ENCODE peak calls at places on chromosomes 13 and 19, in five cellular contexts. R is GM12878, J is HCT116, T is GM23338, L is A549. I is an unnamed sample.

GRCh38 chr13:50415428-50415827 is 400.2 kb downstream of the KCNRG start:
- DNase-seq in R (no peak), J (no peak), T (no peak), L (no peak), I (no peak)

GRCh38 chr13:21557995-21558394 is 46.0 kb downstream of the MICU2 start:
- DNase-seq in R (no peak), J (peak; percentile 16), T (peak; percentile 75), L (peak; percentile 25), I (peak; percentile 24)

GRCh38 chr13:47039106-47039505 is 142.3 kb upstream of the HTR2A start:
- DNase-seq in R (no peak), J (no peak), T (no peak), L (no peak), I (no peak)

GRCh38 chr19:44973982-44974735 is 19.0 kb downstream of the CLPTM1 start:
- DNase-seq in R (no peak), J (no peak), T (no peak), L (no peak), I (no peak)

GRCh38 chr19:2652504-2653099 is 49.9 kb downstream of the GNG7 start:
- DNase-seq in R (no peak), J (no peak), T (no peak), L (no peak), I (no peak)

GRCh38 chr19:35350591-35350990 is 2.9 kb downstream of the FFAR1 start:
- DNase-seq in R (no peak), J (no peak), T (no peak), L (no peak), I (no peak)

GRCh38 chr13:44629465-44630183 is 53.5 kb upstream of the TSC22D1 start:
- DNase-seq in R (no peak), J (no peak), T (no peak), L (no peak), I (no peak)

GRCh38 chr13:99813346-99814095 is 158.0 kb downstream of the ZIC5 start:
- DNase-seq in R (no peak), J (no peak), T (no peak), L (no peak), I (no peak)

GRCh38 chr19:55986487-55986886 is at the start of gene NLRP5:
- DNase-seq in R (no peak), J (peak; percentile 7), T (no peak), L (no peak), I (no peak)

GRCh38 chr19:7970716-7971448 is 27.4 kb upstream of the TIMM44 start:
- DNase-seq in R (no peak), J (peak; percentile 8), T (peak; percentile 94), L (peak; percentile 37), I (peak; percentile 39)

GRCh38 chr13:110306960-110307696 is at the start of the genes COL4A1 and COL4A2:
- DNase-seq in R (no peak), J (no peak), T (peak; percentile 87), L (peak; percentile 49), I (no peak)

GRCh38 chr19:16252459-16253205 is 54.9 kb downstream of the AP1M1 start:
- DNase-seq in R (peak; percentile 24), J (no peak), T (no peak), L (no peak), I (no peak)

GRCh38 chr13:97417698-97418097 is 16.3 kb upstream of the RAP2A start:
- DNase-seq in R (no peak), J (no peak), T (peak; percentile 27), L (no peak), I (no peak)

GRCh38 chr13:100751826-100752225 is 77.2 kb upstream of the TMTC4 start:
- DNase-seq in R (no peak), J (no peak), T (peak; percentile 8), L (no peak), I (no peak)

GRCh38 chr19:45113628-45114027 is 20.6 kb downstream of the PPP1R37 start:
- DNase-seq in R (no peak), J (no peak), T (peak; percentile 35), L (no peak), I (no peak)

GRCh38 chr13:112774829-112775565 is 85.2 kb downstream of the ATP11A start:
- DNase-seq in R (no peak), J (no peak), T (no peak), L (no peak), I (no peak)

GRCh38 chr19:56837892-56838679 is 2.4 kb downstream of the PEG3 start:
- DNase-seq in R (no peak), J (no peak), T (no peak), L (no peak), I (peak; percentile 76)

GRCh38 chr13:66329988-66330429 is 900.1 kb downstream of the PCDH9 start:
- DNase-seq in R (no peak), J (no peak), T (no peak), L (no peak), I (no peak)

GRCh38 chr19:11111771-11112144 is 22.5 kb downstream of the LDLR start:
- DNase-seq in R (no peak), J (no peak), T (no peak), L (no peak), I (no peak)

GRCh38 chr19:45275370-45275971 is 24.4 kb downstream of the MARK4 start:
- DNase-seq in R (no peak), J (no peak), T (no peak), L (no peak), I (no peak)

GRCh38 chr13:112443191-112444000 is 67.2 kb downstream of the SPACA7 start:
- DNase-seq in R (no peak), J (no peak), T (peak; percentile 69), L (no peak), I (no peak)

GRCh38 chr19:13959962-13960862 is 7.9 kb downstream of the DCAF15 start:
- DNase-seq in R (no peak), J (no peak), T (peak; percentile 70), L (no peak), I (no peak)

GRCh38 chr19:1038995-1039645 is 787 bp upstream of the ABCA7 start:
- DNase-seq in R (no peak), J (no peak), T (peak; percentile 52), L (no peak), I (no peak)

GRCh38 chr19:13902993-13903555 is 2.8 kb downstream of the BRME1 start:
- DNase-seq in R (no peak), J (no peak), T (peak; percentile 65), L (peak; percentile 40), I (peak; percentile 31)

GRCh38 chr19:54203151-54203611 is 2.5 kb downstream of the RPS9 start:
- DNase-seq in R (no peak), J (no peak), T (no peak), L (peak; percentile 49), I (no peak)

GRCh38 chr13:106481919-106482318 is 53.5 kb downstream of the EFNB2 start:
- DNase-seq in R (no peak), J (no peak), T (no peak), L (no peak), I (no peak)

GRCh38 chr19:6458695-6459355 is 767 bp downstream of the SLC25A23 start:
- DNase-seq in R (no peak), J (no peak), T (no peak), L (no peak), I (no peak)

GRCh38 chr19:42279902-42280760 is 11.1 kb downstream of the CIC start:
- DNase-seq in R (peak; percentile 74), J (peak; percentile 77), T (peak; percentile 79), L (peak; percentile 96), I (peak; percentile 83)

GRCh38 chr19:47095707-47096704 is 17.6 kb downstream of the ZC3H4 start:
- DNase-seq in R (no peak), J (peak; percentile 91), T (peak; percentile 41), L (peak; percentile 62), I (peak; percentile 81)

GRCh38 chr13:110097013-110097412 is 209.9 kb downstream of the COL4A1 start:
- DNase-seq in R (no peak), J (no peak), T (no peak), L (no peak), I (no peak)

GRCh38 chr19:14473915-14474578 is 1.1 kb downstream of the PTGER1 start:
- DNase-seq in R (no peak), J (no peak), T (peak; percentile 71), L (no peak), I (no peak)

GRCh38 chr19:10288662-10289166 is 1.0 kb upstream of the ICAM5 start:
- DNase-seq in R (no peak), J (peak; percentile 74), T (peak; percentile 83), L (peak; percentile 75), I (no peak)

GRCh38 chr13:30895773-30896172 is 10.3 kb upstream of the MEDAG start:
- DNase-seq in R (no peak), J (no peak), T (peak; percentile 34), L (no peak), I (no peak)

GRCh38 chr13:20924758-20925394 is 22.3 kb upstream of the XPO4 start:
- DNase-seq in R (no peak), J (peak; percentile 70), T (peak; percentile 97), L (peak; percentile 77), I (peak; percentile 40)

GRCh38 chr13:45696610-45697226 is 5.4 kb upstream of the CBY2 start:
- DNase-seq in R (peak; percentile 64), J (no peak), T (no peak), L (no peak), I (peak; percentile 24)

GRCh38 chr13:29540334-29540733 is 55.2 kb downstream of the SLC7A1 start:
- DNase-seq in R (no peak), J (no peak), T (peak; percentile 41), L (no peak), I (no peak)
- H3K27ac ChIP-seq in R (no peak overlapping the region), J (no peak overlapping the region), T (peak overlapping the region; percentile 65), L (no peak overlapping the region), I (no peak overlapping the region)

GRCh38 chr19:5329141-5329540 is 11.5 kb downstream of the PTPRS start:
- DNase-seq in R (no peak), J (no peak), T (no peak), L (no peak), I (no peak)
- TF ChIP-seq REST in R (no peak), J (no peak), T (no peak), L (no peak), I (no peak)

GRCh38 chr19:4328243-4328990 is 10.2 kb downstream of the STAP2 start:
- DNase-seq in R (peak; percentile 75), J (peak; percentile 87), T (peak; percentile 96), L (peak; percentile 36), I (peak; percentile 91)
- H3K4me3 ChIP-seq in R (peak overlapping the region; percentile 75), J (peak overlapping the region; percentile 63), T (peak overlapping the region; percentile 78), L (no peak overlapping the region), I (peak overlapping the region; percentile 54)

GRCh38 chr19:50205681-50206138 is 2.3 kb downstream of the MYH14 start:
- DNase-seq in R (no peak), J (no peak), T (peak; percentile 72), L (no peak), I (no peak)

GRCh38 chr19:50204081-50204428 is 633 bp downstream of the MYH14 start:
- DNase-seq in R (no peak), J (no peak), T (no peak), L (no peak), I (no peak)

GRCh38 chr19:50207730-50208129 is 4.3 kb downstream of the MYH14 start:
- DNase-seq in R (no peak), J (no peak), T (no peak), L (no peak), I (no peak)

GRCh38 chr19:50204811-50205675 is 1.6 kb downstream of the MYH14 start:
- DNase-seq in R (no peak), J (peak; percentile 65), T (peak; percentile 96), L (no peak), I (no peak)

DNA sequence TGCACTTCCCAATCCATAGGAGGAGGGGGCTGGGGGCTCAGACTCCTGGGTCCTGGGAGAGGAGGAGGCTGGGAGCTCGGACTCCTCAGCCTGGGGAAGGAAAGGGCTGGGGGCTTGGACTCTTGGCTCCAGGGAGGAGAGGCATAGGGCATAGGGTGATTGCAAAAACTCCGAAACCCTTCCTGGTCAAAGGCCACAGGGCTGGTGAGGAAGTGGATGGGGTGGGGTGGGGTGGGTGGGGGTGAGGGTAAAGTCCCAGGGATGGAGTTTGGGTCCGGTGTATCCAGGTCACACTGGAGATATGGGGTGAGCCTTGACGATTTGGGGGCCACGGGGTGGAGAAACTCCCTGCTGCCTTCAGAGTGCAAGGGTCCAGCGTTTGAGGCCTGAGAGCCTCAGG is 2.8 kb downstream of the MYH14 start:
- DNase-seq in R (no peak), J (no peak), T (no peak), L (no peak), I (no peak)
- H3K27ac ChIP-seq in R (no peak overlapping the region), J (no peak overlapping the region), T (no peak overlapping the region), L (no peak overlapping the region), I (no peak overlapping the region)

I was measured in HL-60.